ENCODE peak calls at places on chromosomes 13 and 19, in five cellular contexts. D, N, T, I and M are unnamed samples.

GRCh38 chr19:49939721-49940481 is 10.6 kb upstream of the NUP62 start:
- DNase-seq in N (no peak), D (no peak), T (no peak), I (no peak), M (no peak)

GRCh38 chr19:13082192-13083007 is 20.3 kb downstream of the LYL1 start:
- DNase-seq in N (no peak), I (no peak), D (no peak), T (no peak), M (no peak)

GRCh38 chr13:111850458-111850857 is 216.5 kb upstream of the SOX1 start:
- DNase-seq in N (no peak), I (no peak), T (no peak), D (no peak), M (no peak)

GRCh38 chr13:91381371-91381770 is 17.1 kb upstream of the GPC5 start:
- DNase-seq in D (no peak), N (no peak), T (no peak), I (no peak), M (no peak)

GRCh38 chr13:110617326-110618072 is 2.2 kb downstream of the NAXD start:
- DNase-seq in D (no peak), T (no peak), I (no peak), N (no peak), M (no peak)

GRCh38 chr19:42422576-42423461 is 4.4 kb downstream of the LIPE start:
- DNase-seq in N (no peak), I (peak), D (no peak), T (no peak), M (peak)

GRCh38 chr13:95023405-95023804 is 277.8 kb downstream of the ABCC4 start:
- DNase-seq in I (no peak), T (no peak), D (no peak), N (no peak), M (no peak)

GRCh38 chr19:54444737-54445136 is 4.3 kb upstream of the LENG8 start:
- DNase-seq in D (no peak), N (no peak), I (no peak), T (no peak), M (no peak)

GRCh38 chr19:13859361-13859880 is 17.5 kb upstream of the NANOS3 start:
- DNase-seq in N (no peak), I (peak), T (no peak), D (no peak), M (no peak)

GRCh38 chr13:47146136-47146535 is 249.3 kb upstream of the HTR2A start:
- DNase-seq in I (no peak), T (no peak), D (no peak), N (no peak), M (no peak)

GRCh38 chr19:11091343-11092153 is 2.3 kb downstream of the LDLR start:
- DNase-seq in I (peak), T (no peak), N (peak), D (peak), M (no peak)

GRCh38 chr19:2255112-2255845 is 938 bp downstream of the JSRP1 start:
- DNase-seq in T (no peak), N (no peak), D (no peak), I (no peak), M (no peak)

GRCh38 chr13:76226941-76227340 is 590.8 kb downstream of the LMO7 start:
- DNase-seq in T (no peak), D (no peak), I (no peak), N (no peak), M (no peak)

GRCh38 chr13:51229141-51229540 is 6.9 kb downstream of the FAM124A start:
- DNase-seq in I (no peak), T (no peak), D (no peak), N (no peak), M (no peak)

GRCh38 chr19:18735324-18735723 is 51.8 kb downstream of the CRTC1 start:
- DNase-seq in T (no peak), I (no peak), D (no peak), N (no peak), M (no peak)

GRCh38 chr19:20357921-20358320 is 190.9 kb downstream of the ZNF486 start:
- DNase-seq in I (no peak), D (no peak), T (no peak), N (no peak), M (no peak)

GRCh38 chr19:4709440-4710280 is 14.0 kb downstream of the DPP9 start:
- DNase-seq in T (no peak), I (no peak), D (no peak), N (no peak), M (no peak)

GRCh38 chr13:113531041-113531873 is 40.7 kb upstream of the DCUN1D2 start:
- DNase-seq in N (no peak), D (no peak), I (no peak), T (no peak), M (no peak)

GRCh38 chr13:39895254-39895653 is 239.8 kb downstream of the COG6 start:
- DNase-seq in N (no peak), T (no peak), I (no peak), D (no peak), M (no peak)

GRCh38 chr19:21611659-21612402 is 106.4 kb downstream of the ZNF429 start:
- DNase-seq in T (no peak), I (no peak), D (no peak), N (no peak), M (no peak)

GRCh38 chr19:15516363-15516762 is 8.0 kb downstream of the CYP4F22 start:
- DNase-seq in D (no peak), T (no peak), I (no peak), N (no peak), M (no peak)

GRCh38 chr13:26253262-26253786 is 605 bp upstream of the CDK8 start:
- DNase-seq in N (no peak), D (no peak), I (peak), T (no peak), M (no peak)

GRCh38 chr19:34596115-34596514 is 80.8 kb downstream of the SCGB2B2 start:
- DNase-seq in D (no peak), T (no peak), I (no peak), N (no peak), M (no peak)

GRCh38 chr19:6412111-6412999 is 12.3 kb downstream of the KHSRP start:
- DNase-seq in I (peak), T (no peak), N (peak), D (no peak), M (no peak)

GRCh38 chr13:54705738-54706137 is 1677.1 kb downstream of the OLFM4 start:
- DNase-seq in I (no peak), T (no peak), D (no peak), N (no peak), M (no peak)

GRCh38 chr13:111116830-111117229 is 1.7 kb downstream of the ARHGEF7 start:
- DNase-seq in I (no peak), D (no peak), T (no peak), N (no peak), M (no peak)

GRCh38 chr13:106599875-106600797 is 32.2 kb upstream of the ARGLU1 start:
- DNase-seq in I (no peak), T (no peak), N (no peak), D (no peak), M (no peak)

GRCh38 chr19:37695144-37695899 is 24.2 kb downstream of the ZNF607 start:
- DNase-seq in I (no peak), N (no peak), D (no peak), T (no peak), M (no peak)

GRCh38 chr13:26695891-26696311 is 64.7 kb downstream of the GPR12 start:
- DNase-seq in I (no peak), N (no peak), D (no peak), T (no peak), M (no peak)

GRCh38 chr19:44552324-44552723 is 22.8 kb upstream of the CEACAM20 start:
- DNase-seq in T (no peak), D (no peak), N (peak), I (peak), M (no peak)

GRCh38 chr19:5870986-5871394 is 650 bp upstream of the FUT5 start:
- DNase-seq in N (no peak), T (no peak), D (no peak), I (no peak), M (no peak)